ENCODE peak calls at places on chromosomes 5 and 9, in eight cellular contexts. M is A549, U is uterus, X is Peyer's patch, W is left ventricle myocardium inferior, G is pancreas, P is body of pancreas, S is upper lobe of right lung. H is an unnamed sample.

GRCh38 chr5:1204693-1205242 is 3.4 kb downstream of the SLC6A19 start:
- DNase-seq in X (no peak), M (peak; percentile 28), U (no peak), S (no peak), W (peak; percentile 33), P (peak; percentile 81), G (no peak), H (peak; percentile 49)

GRCh38 chr9:68708513-68708912 is 3.5 kb downstream of the PIP5K1B start:
- DNase-seq in G (no peak), P (no peak), S (no peak), U (no peak), M (no peak), W (no peak), X (no peak), H (no peak)

GRCh38 chr5:468401-468800 is 25.4 kb downstream of the EXOC3 start:
- DNase-seq in M (no peak), X (peak; percentile 36), S (peak; percentile 33), W (no peak), P (no peak), G (peak; percentile 30), U (peak; percentile 11), H (no peak)

GRCh38 chr5:163888366-163888765 is 382.9 kb downstream of the MAT2B start:
- DNase-seq in G (no peak), W (no peak), S (no peak), M (no peak), U (no peak), P (no peak), X (no peak), H (no peak)

GRCh38 chr5:173835131-173835530 is 53.0 kb upstream of the CPEB4 start:
- DNase-seq in M (no peak), U (no peak), S (no peak), W (no peak), G (no peak), X (no peak), P (no peak), H (no peak)

GRCh38 chr5:103367722-103368121 is 109.2 kb downstream of the MACIR start:
- DNase-seq in G (no peak), X (no peak), M (no peak), P (no peak), S (no peak), U (no peak), W (no peak), H (no peak)

GRCh38 chr5:6717687-6718086 is 4.5 kb downstream of the TENT4A start:
- DNase-seq in G (no peak), U (peak; percentile 7), W (no peak), S (peak; percentile 58), M (no peak), X (no peak), P (no peak), H (no peak)

GRCh38 chr5:159096555-159097460 is 2.9 kb downstream of the EBF1 start:
- DNase-seq in S (no peak), M (no peak), G (no peak), P (no peak), X (no peak), U (peak; percentile 26), W (no peak), H (no peak)

GRCh38 chr5:157555031-157555640 is 20.4 kb downstream of the ADAM19 start:
- DNase-seq in W (no peak), U (no peak), P (no peak), M (no peak), X (peak; percentile 28), S (no peak), G (no peak), H (no peak)

GRCh38 chr5:60959156-60959555 is 14.2 kb downstream of the NDUFAF2 start:
- DNase-seq in M (no peak), G (no peak), P (no peak), W (no peak), U (no peak), S (no peak), X (no peak), H (no peak)
- TF ChIP-seq CTCF in M (peak; percentile 41), G (no peak), P (peak; percentile 46), W (peak; percentile 49), U (no peak), S (peak; percentile 28), X (no peak), H (no peak)

GRCh38 chr5:91301459-91301858 is 81.7 kb downstream of the ARRDC3 start:
- DNase-seq in G (no peak), W (no peak), P (no peak), M (no peak), X (no peak), S (no peak), U (no peak), H (no peak)
- H3K4me1 ChIP-seq in G (no peaks in the 10 kb centered on the region), W (peaks cover 20% of the 10 kb centered on the region), P (peaks cover 7% of the 10 kb centered on the region), M (peaks cover 25% of the 10 kb centered on the region), X (no peaks in the 10 kb centered on the region), S (peaks cover 6% of the 10 kb centered on the region), U (no peaks in the 10 kb centered on the region), H (peaks cover 4% of the 10 kb centered on the region)

DNA sequence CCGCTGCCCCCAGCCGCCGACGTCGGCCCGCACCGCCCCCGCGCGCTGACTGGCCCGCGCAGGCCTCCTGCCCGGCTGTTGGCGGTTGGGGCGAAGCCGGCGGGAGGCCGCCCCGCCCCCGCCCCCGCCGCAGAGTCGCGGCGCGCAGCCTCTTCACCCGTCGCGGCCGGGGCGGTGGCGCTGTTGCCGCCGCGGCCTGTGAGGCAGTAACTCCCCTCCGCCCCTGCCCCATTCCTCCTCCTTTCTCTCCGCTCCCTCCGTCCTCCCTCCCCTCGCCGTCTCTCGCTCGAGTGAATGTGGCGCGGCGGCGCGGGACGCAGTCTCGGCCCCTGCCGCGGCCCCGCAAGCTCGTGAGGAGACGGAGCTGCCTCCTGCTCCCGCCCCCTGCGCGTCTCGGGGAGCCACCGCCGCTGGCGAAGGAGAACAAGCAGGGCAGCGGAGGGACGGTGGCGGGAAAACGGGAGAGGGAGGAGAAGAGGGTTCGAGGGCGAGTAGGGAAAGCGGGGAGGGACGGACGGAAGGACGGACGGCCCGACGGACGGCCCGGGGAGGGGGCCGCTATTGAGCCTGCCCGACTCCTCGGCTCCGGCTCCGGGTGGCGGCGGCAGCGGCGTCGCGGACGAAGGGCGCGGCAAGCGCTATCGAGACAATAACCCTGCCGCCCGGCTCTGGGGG is 637 bp upstream of the ERBIN start:
- DNase-seq in W (peak; percentile 85), P (peak; percentile 88), G (peak; percentile 91), U (peak; percentile 77), S (peak; percentile 92), X (peak; percentile 91), M (peak; percentile 69), H (peak; percentile 85)
- TF ChIP-seq CTCF in W (peak; percentile 54), P (peak; percentile 42), G (peak; percentile 12), U (peak; percentile 54), S (peak; percentile 33), X (peak; percentile 56), M (peak; percentile 56), H (peak; percentile 20)

GRCh38 chr9:129485140-129485758 is 135.7 kb downstream of the C9orf50 start:
- DNase-seq in M (no peak), S (no peak), W (no peak), X (no peak), U (no peak), P (no peak), G (peak; percentile 58), H (no peak)
- H3K4me1 ChIP-seq in M (peaks cover 90% of the 10 kb centered on the region), S (peaks cover 63% of the 10 kb centered on the region), W (peaks cover 94% of the 10 kb centered on the region), X (peaks cover 30% of the 10 kb centered on the region), U (peaks cover 23% of the 10 kb centered on the region), P (peaks cover 82% of the 10 kb centered on the region), G (peaks cover 43% of the 10 kb centered on the region), H (peaks cover 69% of the 10 kb centered on the region)

GRCh38 chr5:82019342-82020138 is 47.7 kb downstream of the ATG10 start:
- DNase-seq in S (no peak), U (no peak), M (no peak), W (no peak), G (no peak), X (no peak), P (peak; percentile 13), H (no peak)
- TF ChIP-seq CTCF in S (no peak), U (no peak), M (no peak), W (no peak), G (no peak), X (no peak), P (no peak), H (no peak)

GRCh38 chr5:142824391-142824790 is 54.2 kb downstream of the ARHGAP26 start:
- DNase-seq in W (no peak), X (no peak), S (no peak), P (no peak), M (no peak), U (no peak), G (no peak), H (no peak)
- H3K4me1 ChIP-seq in W (peaks cover 96% of the 10 kb centered on the region), X (peaks cover 8% of the 10 kb centered on the region), S (peaks cover 41% of the 10 kb centered on the region), P (peaks cover 50% of the 10 kb centered on the region), M (peaks cover 96% of the 10 kb centered on the region), U (peaks cover 16% of the 10 kb centered on the region), G (peaks cover 6% of the 10 kb centered on the region), H (peaks cover 46% of the 10 kb centered on the region)

GRCh38 chr5:176743828-176744583 is 66.4 kb upstream of the UNC5A start:
- DNase-seq in U (no peak), G (no peak), P (no peak), S (peak; percentile 59), M (no peak), W (no peak), X (peak; percentile 42), H (no peak)

GRCh38 chr5:176741566-176742211 is 68.7 kb upstream of the UNC5A start:
- DNase-seq in M (no peak), P (no peak), G (no peak), U (no peak), S (peak; percentile 54), W (no peak), X (peak; percentile 27), H (no peak)

GRCh38 chr5:176743136-176743827 is 67.1 kb upstream of the UNC5A start:
- DNase-seq in P (peak; percentile 36), W (no peak), S (peak; percentile 57), U (no peak), G (no peak), X (peak; percentile 38), M (no peak), H (no peak)

GRCh38 chr5:176742246-176743105 is 67.9 kb upstream of the UNC5A start:
- DNase-seq in S (peak; percentile 15), W (no peak), P (no peak), G (no peak), M (no peak), X (peak; percentile 11), U (no peak), H (no peak)

DNA sequence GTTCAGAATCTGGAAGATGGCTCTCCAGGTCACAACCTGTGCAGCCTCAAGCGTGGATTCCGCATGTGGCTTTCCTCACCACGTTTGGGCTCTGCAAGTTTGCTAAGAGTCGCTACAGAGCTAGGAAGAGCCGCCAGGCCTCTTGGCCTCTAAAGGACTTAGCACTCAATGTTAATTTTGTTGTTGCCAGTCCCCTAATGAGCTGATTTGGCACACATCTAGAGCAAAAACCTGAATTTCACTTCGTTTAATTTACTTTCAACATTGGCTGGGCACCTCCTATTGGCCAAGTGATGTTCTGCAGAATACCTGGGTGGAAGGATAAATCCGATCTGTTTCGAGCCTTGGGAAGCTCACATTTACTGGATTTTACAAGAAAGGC is 65.8 kb upstream of the UNC5A start:
- DNase-seq in X (peak; percentile 36), M (peak; percentile 28), U (no peak), P (no peak), G (no peak), S (peak; percentile 19), W (no peak), H (no peak)
- TF ChIP-seq CTCF in X (peak; percentile 23), M (peak; percentile 32), U (no peak), P (peak; percentile 6), G (no peak), S (no peak), W (no peak), H (no peak)

DNA sequence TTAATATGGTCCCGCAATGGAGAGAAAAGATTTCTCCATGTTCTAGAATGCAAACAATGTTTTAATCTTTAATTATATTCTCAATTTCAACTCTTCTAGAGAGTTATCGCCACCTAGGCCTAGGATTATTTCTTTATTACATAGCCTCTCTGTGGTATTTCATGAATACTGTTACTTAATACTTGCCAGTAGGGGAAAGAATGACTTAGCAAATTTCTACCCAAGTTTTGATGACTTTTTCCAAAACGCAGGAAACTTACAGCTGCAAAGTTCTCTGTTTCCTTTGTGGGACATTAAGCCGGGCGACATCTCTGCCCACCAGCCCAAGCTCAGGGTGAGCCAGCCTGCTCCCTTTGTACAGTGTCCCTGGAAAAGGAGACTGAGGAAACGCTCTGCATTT is 73.8 kb downstream of the MED27 start:
- DNase-seq in W (no peak), P (no peak), G (no peak), S (no peak), U (no peak), X (no peak), M (no peak), H (no peak)
- H3K4me1 ChIP-seq in W (peaks cover 29% of the 10 kb centered on the region), P (no peaks in the 10 kb centered on the region), G (no peaks in the 10 kb centered on the region), S (no peaks in the 10 kb centered on the region), U (no peaks in the 10 kb centered on the region), X (no peaks in the 10 kb centered on the region), M (peaks cover 54% of the 10 kb centered on the region), H (no peaks in the 10 kb centered on the region)